ENCODE peak calls at places on chromosomes 12 and 14, in nine cellular contexts. One of them, this sample, is unnamed.

GRCh38 chr12:121364657-121365265 is 12.6 kb upstream of the ANAPC5 start:
- DNase-seq in CD4-positive, alpha-beta T cell: no peak
- DNase-seq in upper lobe of right lung: no peak
- DNase-seq in OCI-LY7: no peak
- DNase-seq in GM06990: no peak
- DNase-seq in Peyer's patch: no peak
- DNase-seq in mucosa of descending colon: no peak
- DNase-seq in neural crest cell: no peak
- DNase-seq in BE2C: no peak
- DNase-seq in this sample: no peak

GRCh38 chr14:92026548-92027190 is 13.2 kb downstream of the TRIP11 start:
- DNase-seq in CD4-positive, alpha-beta T cell: no peak
- DNase-seq in upper lobe of right lung: no peak
- DNase-seq in OCI-LY7: no peak
- DNase-seq in GM06990: no peak
- DNase-seq in Peyer's patch: no peak
- DNase-seq in mucosa of descending colon: no peak
- DNase-seq in neural crest cell: no peak
- DNase-seq in BE2C: no peak
- DNase-seq in this sample: no peak

GRCh38 chr14:98189521-98189920 is 1082.5 kb downstream of the BCL11B start:
- DNase-seq in CD4-positive, alpha-beta T cell: peak
- DNase-seq in upper lobe of right lung: no peak
- DNase-seq in OCI-LY7: no peak
- DNase-seq in GM06990: no peak
- DNase-seq in Peyer's patch: peak
- DNase-seq in mucosa of descending colon: peak
- DNase-seq in neural crest cell: no peak
- DNase-seq in BE2C: no peak
- DNase-seq in this sample: no peak

GRCh38 chr12:87094356-87094755 is 838.2 kb upstream of the MGAT4C start:
- DNase-seq in CD4-positive, alpha-beta T cell: no peak
- DNase-seq in upper lobe of right lung: no peak
- DNase-seq in OCI-LY7: no peak
- DNase-seq in GM06990: no peak
- DNase-seq in Peyer's patch: no peak
- DNase-seq in mucosa of descending colon: no peak
- DNase-seq in neural crest cell: no peak
- DNase-seq in BE2C: no peak
- DNase-seq in this sample: no peak

GRCh38 chr12:74317078-74317581 is 220.5 kb upstream of the ATXN7L3B start:
- DNase-seq in CD4-positive, alpha-beta T cell: no peak
- DNase-seq in upper lobe of right lung: no peak
- DNase-seq in OCI-LY7: peak
- DNase-seq in GM06990: no peak
- DNase-seq in Peyer's patch: no peak
- DNase-seq in mucosa of descending colon: no peak
- DNase-seq in neural crest cell: no peak
- DNase-seq in BE2C: no peak
- DNase-seq in this sample: peak

GRCh38 chr14:32865827-32866376 is 72.8 kb upstream of the NPAS3 start:
- DNase-seq in CD4-positive, alpha-beta T cell: no peak
- DNase-seq in upper lobe of right lung: no peak
- DNase-seq in OCI-LY7: no peak
- DNase-seq in GM06990: no peak
- DNase-seq in Peyer's patch: no peak
- DNase-seq in mucosa of descending colon: peak
- DNase-seq in neural crest cell: no peak
- DNase-seq in BE2C: no peak
- DNase-seq in this sample: no peak

GRCh38 chr12:76106631-76107030 is 22.1 kb upstream of the NAP1L1 start:
- DNase-seq in CD4-positive, alpha-beta T cell: no peak
- DNase-seq in upper lobe of right lung: no peak
- DNase-seq in OCI-LY7: no peak
- DNase-seq in GM06990: no peak
- DNase-seq in Peyer's patch: no peak
- DNase-seq in mucosa of descending colon: no peak
- DNase-seq in neural crest cell: no peak
- DNase-seq in BE2C: no peak
- DNase-seq in this sample: no peak

GRCh38 chr14:60514378-60515243 is 5.7 kb downstream of the SIX6 start:
- DNase-seq in CD4-positive, alpha-beta T cell: no peak
- DNase-seq in upper lobe of right lung: peak
- DNase-seq in OCI-LY7: no peak
- DNase-seq in GM06990: no peak
- DNase-seq in Peyer's patch: no peak
- DNase-seq in mucosa of descending colon: peak
- DNase-seq in neural crest cell: peak
- DNase-seq in BE2C: peak
- DNase-seq in this sample: peak

GRCh38 chr14:102144914-102145313 is 5.2 kb downstream of the WDR20 start:
- DNase-seq in CD4-positive, alpha-beta T cell: no peak
- DNase-seq in upper lobe of right lung: no peak
- DNase-seq in OCI-LY7: no peak
- DNase-seq in GM06990: no peak
- DNase-seq in Peyer's patch: no peak
- DNase-seq in mucosa of descending colon: no peak
- DNase-seq in neural crest cell: no peak
- DNase-seq in BE2C: no peak
- DNase-seq in this sample: no peak

GRCh38 chr12:91920276-91920675 is 225.4 kb downstream of the BTG1 start:
- DNase-seq in CD4-positive, alpha-beta T cell: no peak
- DNase-seq in upper lobe of right lung: no peak
- DNase-seq in OCI-LY7: no peak
- DNase-seq in GM06990: no peak
- DNase-seq in Peyer's patch: no peak
- DNase-seq in mucosa of descending colon: no peak
- DNase-seq in neural crest cell: no peak
- DNase-seq in BE2C: no peak
- DNase-seq in this sample: no peak

GRCh38 chr12:26122681-26123481 is 2.0 kb downstream of the BHLHE41 start:
- DNase-seq in CD4-positive, alpha-beta T cell: no peak
- DNase-seq in upper lobe of right lung: peak
- DNase-seq in OCI-LY7: no peak
- DNase-seq in GM06990: peak
- DNase-seq in Peyer's patch: peak
- DNase-seq in mucosa of descending colon: peak
- DNase-seq in neural crest cell: peak
- DNase-seq in BE2C: peak
- DNase-seq in this sample: peak

GRCh38 chr14:97977711-97978261 is 1180.6 kb downstream of the VRK1 start:
- DNase-seq in CD4-positive, alpha-beta T cell: peak
- DNase-seq in upper lobe of right lung: peak
- DNase-seq in OCI-LY7: no peak
- DNase-seq in GM06990: peak
- DNase-seq in Peyer's patch: peak
- DNase-seq in mucosa of descending colon: peak
- DNase-seq in neural crest cell: no peak
- DNase-seq in BE2C: peak
- DNase-seq in this sample: no peak

GRCh38 chr14:54447231-54447692 is 6.1 kb upstream of the CNIH1 start:
- DNase-seq in CD4-positive, alpha-beta T cell: no peak
- DNase-seq in upper lobe of right lung: no peak
- DNase-seq in OCI-LY7: no peak
- DNase-seq in GM06990: no peak
- DNase-seq in Peyer's patch: no peak
- DNase-seq in mucosa of descending colon: peak
- DNase-seq in neural crest cell: no peak
- DNase-seq in BE2C: no peak
- DNase-seq in this sample: no peak

GRCh38 chr14:68148276-68148675 is 328.7 kb downstream of the RAD51B start:
- DNase-seq in CD4-positive, alpha-beta T cell: no peak
- DNase-seq in upper lobe of right lung: no peak
- DNase-seq in OCI-LY7: no peak
- DNase-seq in GM06990: no peak
- DNase-seq in Peyer's patch: no peak
- DNase-seq in mucosa of descending colon: no peak
- DNase-seq in neural crest cell: no peak
- DNase-seq in BE2C: no peak
- DNase-seq in this sample: no peak

GRCh38 chr12:99767809-99768208 is 120.3 kb downstream of the GARIN6 start:
- DNase-seq in CD4-positive, alpha-beta T cell: no peak
- DNase-seq in upper lobe of right lung: no peak
- DNase-seq in OCI-LY7: peak
- DNase-seq in GM06990: no peak
- DNase-seq in Peyer's patch: no peak
- DNase-seq in mucosa of descending colon: no peak
- DNase-seq in neural crest cell: no peak
- DNase-seq in BE2C: no peak
- DNase-seq in this sample: no peak

GRCh38 chr12:127809236-127809635 is 457.7 kb upstream of the TMEM132C start:
- DNase-seq in CD4-positive, alpha-beta T cell: no peak
- DNase-seq in upper lobe of right lung: no peak
- DNase-seq in OCI-LY7: no peak
- DNase-seq in GM06990: no peak
- DNase-seq in Peyer's patch: no peak
- DNase-seq in mucosa of descending colon: no peak
- DNase-seq in neural crest cell: no peak
- DNase-seq in BE2C: no peak
- DNase-seq in this sample: no peak

GRCh38 chr12:116659771-116660481 is 77.9 kb downstream of the SPRING1 start:
- DNase-seq in CD4-positive, alpha-beta T cell: no peak
- DNase-seq in upper lobe of right lung: no peak
- DNase-seq in OCI-LY7: no peak
- DNase-seq in GM06990: no peak
- DNase-seq in Peyer's patch: no peak
- DNase-seq in mucosa of descending colon: no peak
- DNase-seq in neural crest cell: no peak
- DNase-seq in BE2C: no peak
- DNase-seq in this sample: no peak

GRCh38 chr14:54438703-54439102 is 2.5 kb downstream of the CNIH1 start:
- DNase-seq in CD4-positive, alpha-beta T cell: no peak
- DNase-seq in upper lobe of right lung: no peak
- DNase-seq in OCI-LY7: no peak
- DNase-seq in GM06990: no peak
- DNase-seq in Peyer's patch: no peak
- DNase-seq in mucosa of descending colon: no peak
- DNase-seq in neural crest cell: no peak
- DNase-seq in BE2C: no peak
- DNase-seq in this sample: no peak

GRCh38 chr12:27303139-27304111 is 29.2 kb upstream of the BMAL2 start:
- DNase-seq in CD4-positive, alpha-beta T cell: no peak
- DNase-seq in upper lobe of right lung: no peak
- DNase-seq in OCI-LY7: no peak
- DNase-seq in GM06990: no peak
- DNase-seq in Peyer's patch: no peak
- DNase-seq in mucosa of descending colon: no peak
- DNase-seq in neural crest cell: no peak
- DNase-seq in BE2C: no peak
- DNase-seq in this sample: no peak

GRCh38 chr12:53047221-53048032 is 2.4 kb upstream of the TNS2 start:
- DNase-seq in CD4-positive, alpha-beta T cell: peak
- DNase-seq in upper lobe of right lung: peak
- DNase-seq in OCI-LY7: peak
- DNase-seq in GM06990: peak
- DNase-seq in Peyer's patch: peak
- DNase-seq in mucosa of descending colon: peak
- DNase-seq in neural crest cell: peak
- DNase-seq in BE2C: peak
- DNase-seq in this sample: peak
- TF ChIP-seq CTCF in CD4-positive, alpha-beta T cell: no peak
- TF ChIP-seq CTCF in upper lobe of right lung: no peak
- TF ChIP-seq CTCF in OCI-LY7: no peak
- TF ChIP-seq CTCF in GM06990: no peak
- TF ChIP-seq CTCF in Peyer's patch: peak
- TF ChIP-seq CTCF in mucosa of descending colon: peak
- TF ChIP-seq CTCF in neural crest cell: peak
- TF ChIP-seq CTCF in BE2C: no peak
- TF ChIP-seq CTCF in this sample: no peak

DNA sequence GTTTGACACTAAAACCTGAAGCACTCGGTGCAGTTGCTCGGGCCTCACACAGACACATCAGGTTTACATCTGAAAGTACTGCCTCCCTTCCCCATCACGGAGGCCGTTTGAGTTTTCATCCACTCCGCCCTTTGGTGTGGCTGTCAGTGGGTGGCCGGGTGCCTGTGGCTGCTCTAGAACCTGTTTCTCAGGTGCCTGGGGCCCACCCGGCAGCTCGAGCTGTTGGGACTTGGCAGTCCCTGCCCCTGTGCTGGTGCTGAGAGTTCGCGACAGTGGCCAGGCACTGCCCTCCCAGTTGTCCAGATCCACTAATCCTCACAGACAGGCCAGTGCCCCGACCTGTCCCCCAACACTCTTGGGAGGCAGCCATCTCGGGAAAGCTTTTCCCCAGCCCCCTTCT is 22.4 kb downstream of the XRCC3 start:
- DNase-seq in CD4-positive, alpha-beta T cell: no peak
- DNase-seq in upper lobe of right lung: peak
- DNase-seq in OCI-LY7: peak
- DNase-seq in GM06990: no peak
- DNase-seq in Peyer's patch: no peak
- DNase-seq in mucosa of descending colon: no peak
- DNase-seq in neural crest cell: no peak
- DNase-seq in BE2C: no peak
- DNase-seq in this sample: no peak
- TF ChIP-seq CTCF in CD4-positive, alpha-beta T cell: no peak
- TF ChIP-seq CTCF in upper lobe of right lung: no peak
- TF ChIP-seq CTCF in OCI-LY7: no peak
- TF ChIP-seq CTCF in GM06990: no peak
- TF ChIP-seq CTCF in Peyer's patch: no peak
- TF ChIP-seq CTCF in mucosa of descending colon: no peak
- TF ChIP-seq CTCF in neural crest cell: no peak
- TF ChIP-seq CTCF in BE2C: no peak
- TF ChIP-seq CTCF in this sample: no peak

GRCh38 chr12:1994429-1995143 is 9.7 kb downstream of the DCP1B start:
- DNase-seq in CD4-positive, alpha-beta T cell: no peak
- DNase-seq in upper lobe of right lung: no peak
- DNase-seq in OCI-LY7: no peak
- DNase-seq in GM06990: no peak
- DNase-seq in Peyer's patch: no peak
- DNase-seq in mucosa of descending colon: no peak
- DNase-seq in neural crest cell: no peak
- DNase-seq in BE2C: no peak
- DNase-seq in this sample: no peak
- TF ChIP-seq CTCF in CD4-positive, alpha-beta T cell: peak
- TF ChIP-seq CTCF in upper lobe of right lung: no peak
- TF ChIP-seq CTCF in OCI-LY7: no peak
- TF ChIP-seq CTCF in GM06990: no peak
- TF ChIP-seq CTCF in Peyer's patch: no peak
- TF ChIP-seq CTCF in mucosa of descending colon: no peak
- TF ChIP-seq CTCF in neural crest cell: no peak
- TF ChIP-seq CTCF in BE2C: no peak
- TF ChIP-seq CTCF in this sample: no peak

DNA sequence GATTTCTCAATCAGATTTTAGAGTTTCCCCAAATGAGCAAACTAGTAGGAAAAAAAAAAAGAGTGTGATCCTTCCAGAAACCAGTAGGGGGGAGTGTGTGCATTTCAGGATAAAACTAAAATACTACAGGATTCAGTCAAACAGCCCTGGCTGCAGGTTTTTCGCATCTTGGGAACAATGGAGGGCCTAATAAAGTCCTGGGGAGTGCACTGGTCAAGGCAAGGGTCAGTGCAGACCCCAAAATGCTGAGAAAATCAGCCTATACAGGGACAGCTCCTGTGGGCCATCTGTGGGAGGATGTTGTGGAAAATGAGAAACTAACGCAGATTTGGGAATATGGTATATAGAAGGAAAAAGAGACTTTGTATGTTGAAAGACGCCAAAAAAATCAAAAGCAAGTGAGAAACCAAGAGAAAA is 22.2 kb upstream of the ABCD4 start:
- DNase-seq in CD4-positive, alpha-beta T cell: no peak
- DNase-seq in upper lobe of right lung: no peak
- DNase-seq in OCI-LY7: peak
- DNase-seq in GM06990: no peak
- DNase-seq in Peyer's patch: no peak
- DNase-seq in mucosa of descending colon: no peak
- DNase-seq in neural crest cell: peak
- DNase-seq in BE2C: no peak
- DNase-seq in this sample: no peak
- TF ChIP-seq CTCF in CD4-positive, alpha-beta T cell: peak
- TF ChIP-seq CTCF in upper lobe of right lung: peak
- TF ChIP-seq CTCF in OCI-LY7: peak
- TF ChIP-seq CTCF in GM06990: peak
- TF ChIP-seq CTCF in Peyer's patch: peak
- TF ChIP-seq CTCF in mucosa of descending colon: no peak
- TF ChIP-seq CTCF in neural crest cell: peak
- TF ChIP-seq CTCF in BE2C: peak
- TF ChIP-seq CTCF in this sample: peak

This sample was measured in nephron progenitor cell.